ENCODE peak calls at places on chromosomes 2 and 18, in nine cellular contexts. K is A549, U is IMR-90, E is mammary epithelial cell, F is RWPE2, Q is PC-3, A is colonic mucosa, H is prostate gland, J is breast epithelium. D is an unnamed sample. For H3K9me3, the result is how much of the 10 kb centered on the place peaks cover.

GRCh38 chr2:235804676-235805075 is 310.8 kb downstream of the AGAP1 start:
- DNase-seq in E (no peak), U (no peak), F (no peak), A (no peak), Q (no peak), K (no peak), H (no peak), J (no peak), D (no peak)

GRCh38 chr18:50819027-50819726 is 639 bp downstream of the MRO start:
- DNase-seq in J (no peak), U (no peak), E (peak), Q (peak), A (peak), H (peak), F (no peak), K (peak), D (no peak)

GRCh38 chr18:9868857-9869712 is 16.7 kb upstream of the TXNDC2 start:
- DNase-seq in U (no peak), Q (no peak), E (no peak), H (no peak), J (no peak), K (no peak), F (no peak), A (peak), D (no peak)

GRCh38 chr18:2883137-2883671 is 36.4 kb downstream of the EMILIN2 start:
- DNase-seq in J (no peak), A (no peak), Q (no peak), K (no peak), H (no peak), E (no peak), F (no peak), U (no peak), D (no peak)

GRCh38 chr18:39453356-39453755 is 1887.8 kb upstream of the CELF4 start:
- DNase-seq in U (no peak), A (no peak), Q (no peak), E (no peak), H (no peak), J (no peak), K (no peak), F (no peak), D (no peak)

GRCh38 chr18:3262234-3263171 is 570 bp downstream of the MYL12B start:
- DNase-seq in Q (peak), U (no peak), E (peak), J (peak), A (peak), K (peak), F (no peak), H (no peak), D (peak)

GRCh38 chr18:12838178-12838634 is 45.8 kb downstream of the PTPN2 start:
- DNase-seq in J (no peak), U (peak), F (peak), H (peak), K (peak), A (peak), Q (peak), E (peak), D (no peak)

GRCh38 chr2:98674233-98674964 is 56.5 kb downstream of the MGAT4A start:
- DNase-seq in U (no peak), H (no peak), A (no peak), K (no peak), F (no peak), E (no peak), Q (no peak), J (no peak), D (no peak)

GRCh38 chr2:161384864-161385263 is 31.2 kb upstream of the TBR1 start:
- DNase-seq in E (no peak), H (no peak), J (no peak), U (no peak), Q (no peak), K (no peak), A (no peak), F (no peak), D (no peak)

GRCh38 chr2:161382747-161383146 is 33.4 kb upstream of the TBR1 start:
- DNase-seq in J (no peak), U (no peak), A (no peak), H (no peak), K (no peak), E (no peak), F (no peak), Q (no peak), D (no peak)

GRCh38 chr2:161381581-161381980 is 34.5 kb upstream of the TBR1 start:
- DNase-seq in U (no peak), J (no peak), E (no peak), K (no peak), A (no peak), Q (no peak), H (no peak), F (no peak), D (no peak)

GRCh38 chr2:161388146-161388779 is 27.8 kb upstream of the TBR1 start:
- DNase-seq in U (no peak), E (no peak), Q (no peak), A (no peak), K (no peak), J (no peak), H (no peak), F (no peak), D (no peak)

GRCh38 chr2:161386228-161386627 is 29.9 kb upstream of the TBR1 start:
- DNase-seq in A (no peak), E (no peak), K (no peak), H (no peak), J (no peak), U (no peak), F (no peak), Q (no peak), D (no peak)
- H3K9me3 ChIP-seq in A (under half), E (under half), K (under half), H (under half), J (under half), U (under half), F (under half), Q (under half), D (under half)

GRCh38 chr2:179341152-179341866 is 76.7 kb upstream of the SESTD1 start:
- DNase-seq in U (no peak), Q (no peak), F (no peak), H (no peak), K (no peak), E (no peak), J (no peak), A (no peak), D (no peak)
- H3K9me3 ChIP-seq in U (under half), Q (under half), F (under half), H (under half), K (under half), E (under half), J (under half), A (under half), D (under half)

GRCh38 chr2:152284398-152284797 is 50.6 kb upstream of the FMNL2 start:
- DNase-seq in U (no peak), J (no peak), Q (no peak), E (no peak), F (no peak), A (no peak), K (no peak), H (no peak), D (no peak)

GRCh38 chr2:152283392-152283791 is 51.6 kb upstream of the FMNL2 start:
- DNase-seq in U (no peak), Q (no peak), K (no peak), H (no peak), F (no peak), E (peak), A (no peak), J (no peak), D (no peak)

DNA sequence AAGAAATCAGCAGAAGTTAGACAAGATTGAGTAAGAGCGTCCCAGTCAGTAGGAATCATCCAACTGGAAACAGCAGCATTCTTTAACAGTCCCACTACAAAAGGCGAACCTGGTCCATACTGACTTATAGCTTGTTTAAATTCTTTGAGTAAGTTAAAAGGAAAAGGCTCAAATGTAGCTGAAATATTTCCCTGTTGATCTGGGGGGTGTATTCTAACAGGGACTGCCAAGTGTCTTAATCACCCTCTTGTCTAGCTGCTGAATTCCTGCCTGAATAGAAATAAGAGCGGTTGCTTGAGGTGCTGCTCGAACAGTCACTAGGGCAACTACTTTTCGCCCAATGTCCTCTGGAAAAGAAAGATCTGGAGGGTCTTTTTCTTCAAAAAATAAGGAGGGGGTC is 56.4 kb upstream of the FMNL2 start:
- DNase-seq in K (no peak), A (no peak), F (no peak), U (no peak), E (no peak), Q (no peak), J (no peak), H (no peak), D (no peak)
- H3K9me3 ChIP-seq in K (under half), A (under half), F (under half), U (under half), E (under half), Q (under half), J (under half), H (under half), D (under half)

GRCh38 chr2:56681659-56682396 is 498.0 kb downstream of the CCDC85A start:
- DNase-seq in F (no peak), A (no peak), U (peak), J (no peak), E (no peak), Q (peak), H (no peak), K (no peak), D (no peak)

GRCh38 chr2:56682397-56682760 is 498.6 kb downstream of the CCDC85A start:
- DNase-seq in A (no peak), H (no peak), Q (no peak), J (no peak), K (no peak), F (no peak), E (no peak), U (no peak), D (no peak)

GRCh38 chr2:56680971-56681631 is 497.3 kb downstream of the CCDC85A start:
- DNase-seq in Q (peak), H (no peak), J (no peak), F (no peak), A (no peak), K (peak), E (peak), U (peak), D (no peak)

GRCh38 chr2:56671973-56672569 is 488.3 kb downstream of the CCDC85A start:
- DNase-seq in K (peak), A (no peak), Q (peak), U (no peak), J (no peak), F (peak), H (no peak), E (peak), D (no peak)

GRCh38 chr2:56676966-56677365 is 493.2 kb downstream of the CCDC85A start:
- DNase-seq in K (no peak), A (no peak), J (no peak), Q (no peak), H (no peak), U (no peak), F (no peak), E (no peak), D (no peak)
- H3K9me3 ChIP-seq in K (under half), A (under half), J (under half), Q (under half), H (under half), U (under half), F (under half), E (under half), D (under half)

D was measured in T-helper 17 cell.